ENCODE peak calls at places on chromosomes 1 and 21, in five cellular contexts. H, U, B, S and R are unnamed samples.
A peak's percentile ranks its signal among the peaks of the same experiment; 100 is the strongest.

GRCh38 chr1:13583964-13584791 is 546 bp downstream of the PDPN start:
- DNase-seq in B (no peak), U (peak; percentile 87), H (peak; percentile 35), S (no peak), R (peak; percentile 53)

GRCh38 chr1:206419250-206419649 is 51.0 kb upstream of the IKBKE start:
- DNase-seq in B (no peak), H (no peak), U (peak; percentile 12), S (peak; percentile 42), R (no peak)

GRCh38 chr1:66553846-66554245 is 19.9 kb downstream of the SGIP1 start:
- DNase-seq in B (no peak), H (no peak), U (no peak), S (no peak), R (no peak)

GRCh38 chr1:236345728-236346127 is 48.4 kb upstream of the EDARADD start:
- DNase-seq in H (no peak), S (peak; percentile 39), B (no peak), U (peak; percentile 32), R (no peak)

GRCh38 chr1:206911064-206911663 is 10.6 kb downstream of the FCMR start:
- DNase-seq in U (peak; percentile 44), H (peak; percentile 38), S (peak; percentile 80), B (no peak), R (no peak)

GRCh38 chr1:119713039-119713537 is 1.4 kb downstream of the PHGDH start:
- DNase-seq in U (peak; percentile 67), H (no peak), S (no peak), B (no peak), R (no peak)

GRCh38 chr1:213623103-213623581 is 364.6 kb upstream of the PROX1 start:
- DNase-seq in H (no peak), U (no peak), S (no peak), B (no peak), R (no peak)

GRCh38 chr21:28431527-28432200 is 561.0 kb downstream of the LTN1 start:
- DNase-seq in H (no peak), S (no peak), U (no peak), B (no peak), R (no peak)

GRCh38 chr1:31657020-31657804 is 12.5 kb upstream of the PEF1 start:
- DNase-seq in H (no peak), B (no peak), U (no peak), S (no peak), R (peak; percentile 68)

DNA sequence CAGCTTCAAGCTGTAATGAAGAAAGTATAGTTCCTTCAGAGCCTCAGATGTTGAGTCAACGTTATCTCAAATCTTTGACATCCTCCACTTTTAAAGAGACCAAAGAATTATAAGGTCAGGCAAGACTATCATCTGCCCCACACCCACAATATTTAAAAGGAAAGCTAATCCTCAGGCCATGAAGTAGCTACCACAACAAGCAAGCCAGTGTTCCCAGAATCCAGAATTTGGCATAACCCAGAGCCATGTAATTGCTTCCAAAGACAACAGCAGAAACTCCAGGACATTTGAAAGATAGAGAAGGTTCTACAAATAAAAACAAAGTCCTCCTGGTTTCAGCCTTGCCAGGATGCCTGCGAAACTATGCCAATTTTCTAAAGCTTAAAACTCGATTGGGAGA is 24.8 kb downstream of the VAV3 start:
- DNase-seq in U (no peak), S (no peak), B (no peak), H (no peak), R (no peak)
- H3K27ac ChIP-seq in U (no peak overlapping the region), S (no peak overlapping the region), B (no peak overlapping the region), H (no peak overlapping the region), R (no peak overlapping the region)

DNA sequence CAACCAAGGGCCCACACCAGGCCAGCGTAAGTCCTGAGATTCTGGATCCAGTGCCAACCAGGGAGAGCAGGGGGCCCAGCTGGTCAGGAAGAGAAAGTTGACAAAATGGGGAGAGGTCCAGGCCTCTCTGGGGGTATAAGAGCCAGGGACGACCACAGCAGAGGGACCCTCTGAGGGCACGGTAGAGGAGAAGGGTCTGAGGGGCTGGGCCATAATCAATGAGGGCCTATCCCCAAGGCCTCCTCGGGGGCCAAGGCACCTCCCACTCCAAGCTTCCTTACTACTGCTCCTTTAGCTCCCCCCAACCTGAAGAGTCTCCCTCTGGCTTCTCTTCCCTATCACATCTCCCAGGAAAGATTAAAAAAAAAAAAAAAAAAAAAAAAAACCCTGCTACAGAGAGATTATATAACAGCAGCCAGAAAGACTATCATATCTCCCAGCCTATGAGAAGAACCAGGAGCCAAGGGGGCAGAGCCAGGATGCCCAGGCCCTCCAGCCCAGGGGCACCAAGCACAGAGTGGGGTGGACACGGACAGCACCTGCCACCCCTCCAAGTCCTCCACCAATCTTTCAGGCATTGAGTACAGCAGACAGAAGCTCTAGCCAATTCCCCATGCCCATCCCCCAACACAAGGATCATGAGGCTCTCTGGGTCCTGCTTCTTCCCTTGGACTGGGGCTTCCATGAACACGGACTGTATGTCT is 2.7 kb downstream of the MEF2D start:
- DNase-seq in S (no peak), U (no peak), H (peak; percentile 20), B (no peak), R (peak; percentile 50)
- H3K27ac ChIP-seq in S (peak overlapping the region; percentile 39), U (no peak overlapping the region), H (peak overlapping the region; percentile 94), B (no peak overlapping the region), R (no peak overlapping the region)

GRCh38 chr1:2427976-2428375 is 15.6 kb upstream of the PEX10 start:
- DNase-seq in B (no peak), S (no peak), H (no peak), U (no peak), R (no peak)
- H3K27ac ChIP-seq in B (no peak overlapping the region), S (no peak overlapping the region), H (no peak overlapping the region), U (no peak overlapping the region), R (no peak overlapping the region)

GRCh38 chr21:36385233-36385908 is at the start of gene CHAF1B:
- DNase-seq in S (peak; percentile 98), H (peak; percentile 56), U (peak; percentile 82), B (peak; percentile 63), R (peak; percentile 81)

GRCh38 chr21:36388076-36388475 is 2.9 kb downstream of the CHAF1B start:
- DNase-seq in S (no peak), B (no peak), H (no peak), U (peak; percentile 19), R (no peak)

GRCh38 chr21:36388835-36389234 is 3.6 kb downstream of the CHAF1B start:
- DNase-seq in U (peak; percentile 80), S (no peak), H (no peak), B (no peak), R (no peak)

GRCh38 chr21:36384885-36385232 is 333 bp upstream of the CHAF1B start:
- DNase-seq in B (no peak), H (no peak), U (no peak), S (no peak), R (no peak)

DNA sequence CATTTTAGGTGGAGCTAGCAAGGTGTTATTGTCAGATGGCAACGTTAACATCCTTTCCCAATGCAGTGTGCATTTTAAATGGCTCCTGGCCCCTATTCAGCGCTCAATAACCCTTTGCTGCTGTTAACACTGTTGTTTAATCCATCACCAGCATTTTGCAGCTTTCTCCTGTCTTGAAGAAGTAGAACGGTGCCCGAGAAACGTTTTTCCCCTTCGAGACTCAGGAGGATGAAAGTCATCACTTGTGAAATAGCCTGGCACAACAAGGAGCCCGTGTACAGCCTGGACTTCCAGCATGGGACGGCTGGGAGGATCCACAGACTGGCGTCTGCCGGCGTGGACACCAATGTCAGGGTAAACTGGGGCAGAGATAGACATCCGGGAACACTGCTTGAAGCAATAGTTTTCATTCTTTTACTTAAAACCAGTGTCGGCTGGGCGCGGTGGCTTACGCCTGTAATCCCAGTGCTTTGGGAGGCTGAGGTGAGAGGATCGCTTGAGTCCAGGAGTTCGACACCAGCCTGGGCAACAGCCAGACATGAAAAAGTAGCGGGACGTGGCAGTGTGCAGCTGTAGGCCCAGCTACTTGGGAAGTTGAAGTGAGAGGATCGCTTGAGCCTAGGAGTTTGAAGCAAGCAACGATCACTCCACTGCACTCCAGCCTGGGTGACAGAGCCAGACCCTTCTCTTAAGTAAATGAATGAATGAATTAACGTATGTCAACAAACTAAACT is 884 bp downstream of the CHAF1B start:
- DNase-seq in H (no peak), B (no peak), S (no peak), U (peak; percentile 27), R (no peak)
- H3K27ac ChIP-seq in H (peak overlapping the region; percentile 65), B (peak overlapping the region; percentile 37), S (peak overlapping the region; percentile 79), U (no peak overlapping the region), R (no peak overlapping the region)